ENCODE peak calls at places on chromosomes 3 and 15, in six cellular contexts. H, Q, X, U, C and M are unnamed samples.

GRCh38 chr3:96182756-96183155 is 631.6 kb upstream of the EPHA6 start:
- DNase-seq in H (no peak), Q (no peak), X (no peak), U (no peak), C (no peak), M (no peak)

GRCh38 chr3:132726341-132726823 is 4.2 kb upstream of the NPHP3 start:
- DNase-seq in H (peak; percentile 7), Q (no peak), X (peak; percentile 68), U (peak; percentile 39), C (peak; percentile 45), M (peak; percentile 64)

GRCh38 chr3:40939113-40940070 is 259.9 kb upstream of the CTNNB1 start:
- DNase-seq in H (no peak), Q (no peak), X (peak; percentile 40), U (no peak), C (no peak), M (no peak)

GRCh38 chr3:48356419-48356818 is 15.6 kb upstream of the FBXW12 start:
- DNase-seq in H (no peak), Q (no peak), X (no peak), U (peak; percentile 38), C (no peak), M (no peak)

GRCh38 chr15:79212589-79213139 is 69.9 kb upstream of the ANKRD34C start:
- DNase-seq in H (no peak), Q (no peak), X (no peak), U (no peak), C (no peak), M (no peak)

GRCh38 chr3:71606582-71606981 is 23.1 kb upstream of the FOXP1 start:
- DNase-seq in H (no peak), Q (no peak), X (no peak), U (no peak), C (no peak), M (no peak)

GRCh38 chr3:177284383-177284881 is 87.2 kb upstream of the TBL1XR1 start:
- DNase-seq in H (peak; percentile 19), Q (no peak), X (no peak), U (peak; percentile 35), C (peak; percentile 91), M (peak; percentile 92)

GRCh38 chr3:188947983-188948657 is 223.7 kb upstream of the TPRG1 start:
- DNase-seq in H (peak; percentile 87), Q (no peak), X (peak; percentile 84), U (no peak), C (no peak), M (no peak)

GRCh38 chr3:56796202-56796601 is 5.5 kb downstream of the ARHGEF3 start:
- DNase-seq in H (no peak), Q (no peak), X (peak; percentile 23), U (no peak), C (peak; percentile 3), M (no peak)

GRCh38 chr15:51736069-51736468 is 1.4 kb downstream of the LYSMD2 start:
- DNase-seq in H (no peak), Q (peak; percentile 74), X (no peak), U (no peak), C (no peak), M (peak; percentile 86)

GRCh38 chr3:158384019-158384418 is 187.0 kb upstream of the MLF1 start:
- DNase-seq in H (no peak), Q (no peak), X (no peak), U (no peak), C (no peak), M (no peak)
- TF ChIP-seq MYC in H (no peak), Q (no peak), X (no peak), U (no peak), C (no peak), M (no peak)

DNA sequence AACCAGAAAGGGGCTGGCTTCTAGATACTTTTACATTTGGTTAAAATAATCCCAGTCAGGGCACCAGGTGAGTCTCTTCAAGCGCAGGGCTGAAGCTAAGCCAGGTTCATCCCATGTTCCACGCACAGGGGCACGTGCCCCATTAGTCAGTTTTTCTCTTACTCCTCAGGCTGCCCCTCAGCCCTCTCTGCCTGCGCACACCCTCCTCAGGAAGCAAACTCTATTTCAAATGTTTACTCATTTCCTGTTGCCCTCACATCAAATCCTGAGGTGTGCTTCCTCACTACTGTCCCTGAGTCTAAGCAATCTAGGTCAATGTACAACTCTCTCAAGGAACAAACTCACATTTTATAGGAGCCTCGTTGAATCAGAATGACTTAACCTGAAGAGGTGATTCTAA is 48.5 kb downstream of the THBS1 start:
- DNase-seq in H (no peak), Q (no peak), X (peak; percentile 88), U (no peak), C (no peak), M (peak; percentile 36)
- TF ChIP-seq POLR2A in H (no peak), Q (no peak), X (no peak), U (no peak), C (no peak), M (no peak)

GRCh38 chr3:58095471-58096145 is 87.4 kb downstream of the FLNB start:
- DNase-seq in H (no peak), Q (no peak), X (no peak), U (no peak), C (no peak), M (no peak)

GRCh38 chr3:58092516-58092915 is 84.3 kb downstream of the FLNB start:
- DNase-seq in H (no peak), Q (no peak), X (no peak), U (no peak), C (no peak), M (no peak)

GRCh38 chr3:58090351-58090750 is 82.1 kb downstream of the FLNB start:
- DNase-seq in H (no peak), Q (no peak), X (no peak), U (no peak), C (no peak), M (no peak)

GRCh38 chr3:58094657-58095056 is 86.4 kb downstream of the FLNB start:
- DNase-seq in H (no peak), Q (no peak), X (no peak), U (no peak), C (no peak), M (no peak)

DNA sequence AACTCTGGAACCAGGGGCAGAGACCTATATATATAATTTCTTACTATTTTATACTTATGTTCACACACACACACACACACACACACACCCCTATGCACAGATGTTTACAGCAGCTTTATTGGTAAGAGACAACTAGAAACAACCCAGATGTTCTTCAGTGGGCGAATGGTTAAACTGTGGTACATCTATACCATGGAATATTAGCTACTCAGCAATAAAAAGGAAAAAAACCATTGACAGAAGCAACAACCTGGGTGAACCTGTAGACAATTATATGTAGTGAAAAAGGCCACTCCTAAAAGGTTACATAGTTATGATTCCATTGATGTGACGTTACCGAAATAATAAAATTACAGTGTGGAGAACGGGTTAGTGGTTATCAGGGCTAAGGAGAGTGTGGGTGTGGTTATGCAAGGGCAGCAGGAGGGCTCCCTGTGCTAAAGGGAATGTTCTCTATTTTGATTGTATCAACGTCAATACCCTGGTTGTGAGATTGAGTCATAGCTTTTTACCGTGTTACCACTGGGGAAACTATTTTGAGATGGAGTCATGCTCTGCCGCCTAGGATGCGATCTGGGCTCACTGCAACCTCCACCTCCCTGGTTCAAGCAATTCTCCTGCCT is 85.5 kb downstream of the FLNB start:
- DNase-seq in H (peak; percentile 33), Q (no peak), X (peak; percentile 49), U (no peak), C (peak; percentile 45), M (peak; percentile 26)
- TF ChIP-seq MAX in H (no peak), Q (no peak), X (no peak), U (no peak), C (no peak), M (no peak)

DNA sequence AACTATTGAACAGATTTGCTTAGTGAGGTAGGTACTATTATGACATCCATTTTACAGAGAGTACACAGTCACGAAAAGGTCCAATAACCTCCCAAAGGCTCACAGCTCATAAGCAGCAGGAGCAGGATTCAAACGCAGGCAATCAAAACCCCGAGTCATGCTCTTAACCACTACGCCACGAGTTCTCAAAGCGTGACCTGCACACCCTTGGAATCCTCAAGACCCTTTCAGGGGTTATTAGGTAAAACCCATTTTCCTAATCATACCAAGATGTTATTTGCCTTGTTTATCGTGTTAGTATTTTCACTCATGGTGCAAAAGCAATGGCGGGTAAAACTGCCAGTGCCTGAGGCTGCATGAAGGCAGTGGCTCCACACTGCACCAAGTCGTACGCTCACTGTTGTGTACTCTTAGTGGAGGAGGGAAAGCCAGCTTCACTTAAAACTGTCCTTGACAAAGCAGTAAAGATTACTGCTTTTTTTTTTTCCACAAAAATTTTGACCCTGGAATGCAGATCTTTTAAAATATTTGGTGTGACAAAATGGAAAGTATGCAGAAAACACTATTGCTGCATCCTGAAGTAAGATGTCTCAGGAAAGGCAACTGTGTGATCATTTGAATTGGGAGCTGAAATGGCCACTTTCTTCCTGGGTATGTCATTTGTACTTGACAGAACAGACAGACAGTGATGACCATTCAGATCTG is 96.1 kb downstream of the IGF2BP2 start:
- DNase-seq in H (no peak), Q (no peak), X (no peak), U (no peak), C (peak; percentile 40), M (peak; percentile 44)
- TF ChIP-seq MYC in H (no peak), Q (no peak), X (no peak), U (no peak), C (no peak), M (no peak)

DNA sequence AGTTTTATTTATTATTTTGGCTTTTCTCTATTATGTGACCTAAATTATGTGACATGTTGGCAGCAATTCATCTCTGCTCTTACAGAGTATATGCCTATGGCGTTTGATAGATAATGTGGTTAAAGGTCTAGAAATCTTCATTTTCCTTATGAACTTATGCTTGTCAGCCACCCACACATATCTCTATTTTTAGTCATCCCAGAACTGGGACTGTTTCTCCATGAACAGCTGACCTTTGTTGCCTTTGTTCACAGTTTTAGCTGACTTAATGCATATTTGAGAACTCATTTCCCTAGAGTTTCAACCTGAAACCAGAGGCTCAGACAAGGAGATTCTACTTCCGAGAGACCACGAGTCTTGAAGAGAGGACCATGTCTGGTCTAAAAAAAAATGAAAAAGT is 176.5 kb downstream of the RAP2B start:
- DNase-seq in H (no peak), Q (no peak), X (no peak), U (no peak), C (peak; percentile 43), M (no peak)
- TF ChIP-seq POLR2A in H (no peak), Q (no peak), X (no peak), U (no peak), C (no peak), M (no peak)

GRCh38 chr15:25059698-25060471 is 105.1 kb downstream of the SNRPN start:
- DNase-seq in H (no peak), Q (no peak), X (no peak), U (no peak), C (no peak), M (no peak)

GRCh38 chr15:25055356-25056068 is 100.7 kb downstream of the SNRPN start:
- DNase-seq in H (no peak), Q (no peak), X (no peak), U (no peak), C (no peak), M (no peak)

GRCh38 chr15:25056484-25057429 is 102.0 kb downstream of the SNRPN start:
- DNase-seq in H (no peak), Q (no peak), X (no peak), U (no peak), C (peak; percentile 13), M (peak; percentile 2)

GRCh38 chr15:25058080-25058785 is 103.4 kb downstream of the SNRPN start:
- DNase-seq in H (no peak), Q (no peak), X (no peak), U (no peak), C (no peak), M (no peak)

DNA sequence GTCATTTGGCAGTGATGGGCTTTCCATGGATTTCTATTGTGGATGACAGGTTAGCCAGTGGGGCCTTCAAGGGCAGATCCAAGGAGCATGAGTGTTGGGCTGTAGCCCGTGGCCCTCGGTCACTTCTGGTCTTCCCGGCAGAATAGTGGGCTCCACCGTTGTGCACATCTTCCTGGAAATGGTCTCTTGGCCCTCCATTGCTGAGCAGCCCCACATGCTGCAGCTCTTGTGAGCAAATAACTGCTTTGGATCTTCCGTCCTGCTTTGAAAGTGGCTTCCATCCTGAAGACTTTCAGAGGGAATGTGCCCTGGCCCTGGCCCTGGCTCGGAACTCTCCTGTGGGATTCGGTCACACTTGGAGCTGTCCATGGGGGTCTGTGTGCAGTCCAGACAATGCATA is 102.8 kb downstream of the SNRPN start:
- DNase-seq in H (no peak), Q (no peak), X (no peak), U (no peak), C (no peak), M (no peak)
- TF ChIP-seq MAX in H (no peak), Q (no peak), X (no peak), U (no peak), C (no peak), M (no peak)